ENCODE peak calls at places on chromosomes 6 and 20, in five cellular contexts. A, G, D, I and L are unnamed samples.

GRCh38 chr6:37058084-37058586 is 52.7 kb downstream of the FGD2 start:
- DNase-seq in A (no peak), G (peak), I (no peak), D (no peak), L (no peak)

GRCh38 chr6:48194596-48195295 is 83.7 kb upstream of the PTCHD4 start:
- DNase-seq in G (no peak), D (no peak), A (no peak), I (no peak), L (no peak)

GRCh38 chr20:63977392-63978276 is 1.8 kb downstream of the SAMD10 start:
- DNase-seq in A (no peak), G (no peak), I (no peak), D (no peak), L (no peak)

GRCh38 chr6:156828280-156828703 is 51.1 kb downstream of the ARID1B start:
- DNase-seq in G (peak), A (no peak), I (no peak), D (no peak), L (peak)

GRCh38 chr20:50563133-50563944 is 53.2 kb downstream of the PTPN1 start:
- DNase-seq in A (no peak), I (no peak), G (no peak), D (no peak), L (no peak)

GRCh38 chr6:167094436-167094819 is 28.5 kb upstream of the CCR6 start:
- DNase-seq in G (no peak), I (no peak), D (no peak), A (no peak), L (no peak)

GRCh38 chr6:44538131-44538835 is 150.8 kb downstream of the CDC5L start:
- DNase-seq in G (no peak), D (no peak), I (peak), A (no peak), L (no peak)

GRCh38 chr6:161254754-161255253 is 19.1 kb downstream of the AGPAT4 start:
- DNase-seq in A (no peak), G (no peak), D (no peak), I (no peak), L (no peak)

GRCh38 chr20:36969478-36970186 is 18.1 kb upstream of the SAMHD1 start:
- DNase-seq in D (peak), G (no peak), I (no peak), A (no peak), L (no peak)

GRCh38 chr6:29395331-29395730 is at the start of gene OR12D2:
- DNase-seq in I (no peak), D (no peak), G (no peak), A (no peak), L (no peak)